ENCODE peak calls at places on chromosomes 16 and 17, in seven cellular contexts. R is IMR-90, D is stomach, E is Peyer's patch, K is PC-9, S is psoas muscle, N is heart right ventricle. Y is an unnamed sample.
A peak's percentile ranks its signal among the peaks of the same experiment; 100 is the strongest.

GRCh38 chr17:49504369-49504768 is 9.3 kb downstream of the NGFR start:
- DNase-seq in R (no peak), D (no peak), E (no peak), K (no peak), S (no peak), N (no peak), Y (no peak)

GRCh38 chr16:53549970-53550406 is 47.0 kb upstream of the AKTIP start:
- DNase-seq in R (peak; percentile 82), D (peak; percentile 57), E (peak; percentile 73), K (peak; percentile 41), S (no peak), N (no peak), Y (peak; percentile 70)

GRCh38 chr17:72353502-72353901 is 232.7 kb downstream of the SOX9 start:
- DNase-seq in R (no peak), D (no peak), E (no peak), K (no peak), S (no peak), N (no peak), Y (no peak)

GRCh38 chr17:5584971-5585794 is 874 bp upstream of the NLRP1 start:
- DNase-seq in R (peak; percentile 89), D (no peak), E (no peak), K (no peak), S (no peak), N (no peak), Y (no peak)

GRCh38 chr17:2808367-2809335 is 12.4 kb downstream of the RAP1GAP2 start:
- DNase-seq in R (no peak), D (no peak), E (no peak), K (no peak), S (no peak), N (no peak), Y (no peak)

GRCh38 chr16:54284931-54285413 is 1.6 kb downstream of the IRX3 start:
- DNase-seq in R (no peak), D (no peak), E (peak; percentile 39), K (no peak), S (no peak), N (no peak), Y (no peak)

GRCh38 chr16:81901483-81901882 is 109.8 kb downstream of the SDR42E1 start:
- DNase-seq in R (no peak), D (peak; percentile 71), E (peak; percentile 38), K (no peak), S (no peak), N (no peak), Y (no peak)

GRCh38 chr17:7974638-7975131 is 27.7 kb upstream of the GUCY2D start:
- DNase-seq in R (no peak), D (no peak), E (no peak), K (no peak), S (no peak), N (no peak), Y (no peak)

GRCh38 chr16:59886021-59886420 is 1151.9 kb upstream of the GOT2 start:
- DNase-seq in R (peak; percentile 5), D (no peak), E (no peak), K (no peak), S (peak; percentile 39), N (no peak), Y (no peak)

GRCh38 chr16:3401719-3402397 is 843 bp downstream of the ZNF174 start:
- DNase-seq in R (peak; percentile 18), D (no peak), E (no peak), K (peak; percentile 14), S (no peak), N (no peak), Y (peak; percentile 25)

GRCh38 chr16:88437367-88437964 is 15.6 kb upstream of the ZFPM1 start:
- DNase-seq in R (peak; percentile 27), D (peak; percentile 72), E (peak; percentile 76), K (peak; percentile 30), S (peak; percentile 81), N (peak; percentile 62), Y (peak; percentile 79)

GRCh38 chr17:42720996-42721583 is 23.8 kb downstream of the EZH1 start:
- DNase-seq in R (peak; percentile 71), D (no peak), E (no peak), K (peak; percentile 5), S (no peak), N (no peak), Y (peak; percentile 61)

GRCh38 chr17:969767-970387 is 9.7 kb downstream of the NXN start:
- DNase-seq in R (no peak), D (no peak), E (no peak), K (no peak), S (no peak), N (no peak), Y (no peak)

GRCh38 chr16:50718761-50719400 is 23.0 kb upstream of the CYLD start:
- DNase-seq in R (no peak), D (peak; percentile 56), E (no peak), K (peak; percentile 65), S (no peak), N (no peak), Y (no peak)

GRCh38 chr17:68319420-68320162 is 28.3 kb downstream of the ARSG start:
- DNase-seq in R (no peak), D (no peak), E (no peak), K (no peak), S (peak; percentile 74), N (no peak), Y (no peak)

GRCh38 chr17:66727634-66728570 is 107.0 kb upstream of the CACNG5 start:
- DNase-seq in R (peak; percentile 50), D (peak; percentile 52), E (peak; percentile 57), K (peak; percentile 40), S (peak; percentile 72), N (peak; percentile 40), Y (peak; percentile 88)

GRCh38 chr16:20957153-20957552 is 56.6 kb downstream of the LYRM1 start:
- DNase-seq in R (no peak), D (no peak), E (no peak), K (no peak), S (no peak), N (no peak), Y (no peak)

GRCh38 chr17:70190959-70191805 is 21.9 kb downstream of the KCNJ2 start:
- DNase-seq in R (peak; percentile 7), D (peak; percentile 36), E (no peak), K (no peak), S (no peak), N (no peak), Y (no peak)

GRCh38 chr17:18059283-18059682 is 20.1 kb downstream of the GID4 start:
- DNase-seq in R (no peak), D (no peak), E (no peak), K (no peak), S (no peak), N (no peak), Y (no peak)

GRCh38 chr16:88862968-88863367 is 3.5 kb downstream of the PABPN1L start:
- DNase-seq in R (no peak), D (no peak), E (no peak), K (no peak), S (no peak), N (no peak), Y (no peak)

GRCh38 chr17:28494445-28495188 is 11.5 kb upstream of the FOXN1 start:
- DNase-seq in R (peak; percentile 52), D (peak; percentile 80), E (peak; percentile 85), K (peak; percentile 76), S (peak; percentile 82), N (peak; percentile 78), Y (peak; percentile 74)

GRCh38 chr17:39951924-39952664 is 10.7 kb upstream of the GSDMA start:
- DNase-seq in R (no peak), D (no peak), E (peak; percentile 54), K (no peak), S (peak; percentile 64), N (peak; percentile 30), Y (no peak)

GRCh38 chr17:28042721-28043291 is 329 bp downstream of the NLK start:
- DNase-seq in R (no peak), D (no peak), E (no peak), K (no peak), S (no peak), N (no peak), Y (no peak)

DNA sequence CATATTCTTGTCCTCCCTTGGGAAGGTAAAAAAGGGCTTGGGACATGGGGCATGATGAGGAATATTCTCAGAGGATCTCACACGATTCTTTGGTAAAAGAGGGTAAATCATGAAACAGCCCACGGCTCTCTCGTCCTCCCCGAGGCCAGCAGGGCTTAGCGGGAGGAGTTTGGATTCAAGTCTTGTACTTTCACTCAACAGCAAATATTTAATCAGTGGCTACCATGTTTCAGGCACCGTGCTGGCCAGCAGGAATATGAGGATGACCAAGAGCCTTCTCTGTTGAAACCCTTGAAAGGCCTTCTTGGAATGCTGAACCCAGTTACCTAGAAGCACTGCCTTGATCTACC is 8.8 kb downstream of the MAP3K14 start:
- DNase-seq in R (no peak), D (no peak), E (no peak), K (no peak), S (no peak), N (no peak), Y (no peak)
- H3K4me1 ChIP-seq in R (peaks cover 43% of the 10 kb centered on the region), D (peaks cover 96% of the 10 kb centered on the region), E (peaks cover 53% of the 10 kb centered on the region), K (peaks cover 51% of the 10 kb centered on the region), S (peaks cover 88% of the 10 kb centered on the region), N (peaks cover 67% of the 10 kb centered on the region), Y (peaks cover 18% of the 10 kb centered on the region)

GRCh38 chr16:48559462-48560211 is 50.3 kb downstream of the N4BP1 start:
- DNase-seq in R (peak; percentile 18), D (no peak), E (no peak), K (no peak), S (no peak), N (no peak), Y (no peak)

GRCh38 chr16:48558269-48558915 is 51.6 kb downstream of the N4BP1 start:
- DNase-seq in R (peak; percentile 67), D (no peak), E (no peak), K (no peak), S (no peak), N (no peak), Y (no peak)

GRCh38 chr16:48561960-48562393 is 48.0 kb downstream of the N4BP1 start:
- DNase-seq in R (peak; percentile 31), D (no peak), E (no peak), K (no peak), S (no peak), N (no peak), Y (no peak)

GRCh38 chr16:48562475-48562874 is 47.5 kb downstream of the N4BP1 start:
- DNase-seq in R (no peak), D (no peak), E (no peak), K (no peak), S (no peak), N (no peak), Y (no peak)

GRCh38 chr16:48560692-48561091 is 49.3 kb downstream of the N4BP1 start:
- DNase-seq in R (no peak), D (no peak), E (no peak), K (no peak), S (no peak), N (no peak), Y (no peak)
- H3K4me1 ChIP-seq in R (peaks cover 15% of the 10 kb centered on the region), D (peaks cover 72% of the 10 kb centered on the region), E (no peaks in the 10 kb centered on the region), K (no peaks in the 10 kb centered on the region), S (peaks cover 71% of the 10 kb centered on the region), N (peaks cover 34% of the 10 kb centered on the region), Y (no peaks in the 10 kb centered on the region)

GRCh38 chr17:58334661-58335060 is 6.1 kb upstream of the TSPOAP1 start:
- DNase-seq in R (no peak), D (no peak), E (no peak), K (no peak), S (no peak), N (no peak), Y (no peak)
- H3K4me1 ChIP-seq in R (peaks cover 34% of the 10 kb centered on the region), D (peaks cover 30% of the 10 kb centered on the region), E (peaks cover 21% of the 10 kb centered on the region), K (no peaks in the 10 kb centered on the region), S (no peaks in the 10 kb centered on the region), N (no peaks in the 10 kb centered on the region), Y (peaks cover 30% of the 10 kb centered on the region)

DNA sequence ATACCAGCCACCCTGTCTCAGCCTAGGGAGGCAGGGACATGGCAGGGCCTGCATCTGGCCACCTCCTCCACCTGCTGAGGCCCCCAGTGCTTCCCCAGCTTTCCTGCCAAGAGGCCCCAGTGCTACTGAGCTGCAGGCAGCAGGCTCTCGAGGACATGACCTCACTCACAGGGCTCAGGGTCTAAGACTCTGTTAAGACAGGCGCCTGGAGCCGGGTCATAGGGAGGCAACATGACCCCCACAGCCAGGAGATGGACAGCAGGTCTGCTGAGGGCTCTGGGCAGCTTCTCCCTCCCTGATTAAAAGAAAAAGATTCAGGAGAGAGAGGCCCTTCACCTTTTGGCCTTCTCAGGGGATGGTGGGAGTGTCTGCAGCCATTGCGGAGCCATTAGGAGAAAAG is 23.2 kb upstream of the FASN start:
- DNase-seq in R (no peak), D (no peak), E (no peak), K (no peak), S (no peak), N (no peak), Y (no peak)
- H3K4me1 ChIP-seq in R (peaks cover 10% of the 10 kb centered on the region), D (peaks cover 13% of the 10 kb centered on the region), E (no peaks in the 10 kb centered on the region), K (no peaks in the 10 kb centered on the region), S (no peaks in the 10 kb centered on the region), N (no peaks in the 10 kb centered on the region), Y (peaks cover 5% of the 10 kb centered on the region)

Y was measured in BE2C.